ENCODE peak calls at places on chromosome 4, in five cellular contexts. S is endothelial cell; L is amygdala; B is astrocyte of the spinal cord; A is stimulated activated CD4-positive, alpha-beta T cell treated with anti-CD3 and anti-CD28 coated beads, Interleukin-15, amount 100 ng/mL, for 1 hour. M is an unnamed sample.

GRCh38 chr4:72665376-72665978 is 96.5 kb upstream of the ADAMTS3 start:
- DNase-seq in S (no peak), L (no peak), B (no peak), A (no peak), M (no peak)

GRCh38 chr4:155738548-155738947 is 20.3 kb upstream of the GUCY1B1 start:
- DNase-seq in S (no peak), L (no peak), B (peak; percentile 53), A (no peak), M (no peak)

GRCh38 chr4:174286870-174287269 is 3.2 kb downstream of the CEP44 start:
- DNase-seq in S (no peak), L (no peak), B (no peak), A (no peak), M (no peak)

GRCh38 chr4:117831060-117831683 is 203.1 kb upstream of the NDST3 start:
- DNase-seq in S (no peak), L (no peak), B (no peak), A (no peak), M (no peak)

GRCh38 chr4:96293806-96294205 is 453.9 kb downstream of the PDHA2 start:
- DNase-seq in S (no peak), L (no peak), B (no peak), A (no peak), M (no peak)

GRCh38 chr4:146333187-146333894 is 119.0 kb downstream of the REELD1 start:
- DNase-seq in S (no peak), L (no peak), B (peak; percentile 93), A (no peak), M (no peak)

GRCh38 chr4:144176476-144176875 is 36.0 kb upstream of the GYPA start:
- DNase-seq in S (no peak), L (no peak), B (peak; percentile 71), A (no peak), M (no peak)

GRCh38 chr4:169337510-169337909 is 66.8 kb upstream of the SH3RF1 start:
- DNase-seq in S (no peak), L (no peak), B (peak; percentile 92), A (no peak), M (no peak)

GRCh38 chr4:35684755-35685154 is 559.6 kb downstream of the ARAP2 start:
- DNase-seq in S (no peak), L (no peak), B (no peak), A (no peak), M (no peak)

GRCh38 chr4:103567591-103567990 is 152.2 kb downstream of the TACR3 start:
- DNase-seq in S (no peak), L (no peak), B (no peak), A (no peak), M (no peak)

GRCh38 chr4:140156529-140157171 is 2.7 kb upstream of the MAML3 start:
- DNase-seq in S (no peak), L (no peak), B (no peak), A (no peak), M (no peak)

GRCh38 chr4:25914670-25915358 is 794 bp downstream of the SMIM20 start:
- DNase-seq in S (no peak), L (no peak), B (no peak), A (no peak), M (no peak)

GRCh38 chr4:150769235-150769634 is 187.3 kb downstream of the MAB21L2 start:
- DNase-seq in S (no peak), L (no peak), B (peak; percentile 69), A (no peak), M (no peak)

GRCh38 chr4:38046735-38047487 is 86.7 kb downstream of the PTTG2 start:
- DNase-seq in S (no peak), L (no peak), B (peak; percentile 31), A (no peak), M (no peak)

GRCh38 chr4:5036239-5036638 is 15.0 kb upstream of the STK32B start:
- DNase-seq in S (no peak), L (no peak), B (peak; percentile 58), A (no peak), M (no peak)

GRCh38 chr4:6696611-6697010 is 2.9 kb downstream of the S100P start:
- DNase-seq in S (no peak), L (no peak), B (no peak), A (no peak), M (no peak)

GRCh38 chr4:113311047-113311446 is 261.6 kb downstream of the ANK2 start:
- DNase-seq in S (no peak), L (no peak), B (no peak), A (no peak), M (no peak)

GRCh38 chr4:106301393-106302084 is 14.5 kb downstream of the TBCK start:
- DNase-seq in S (no peak), L (no peak), B (no peak), A (no peak), M (no peak)